ENCODE peak calls at places on chromosomes 5 and 9, in nine cellular contexts. K, C, Y, E, V, P, J, D and R are unnamed samples.

GRCh38 chr5:132498152-132498551 is 7.6 kb upstream of the IRF1 start:
- DNase-seq in K (peak; percentile 27), C (peak; percentile 60), Y (peak; percentile 38), E (no peak), V (peak; percentile 71), P (peak; percentile 59), J (peak; percentile 31), D (peak; percentile 60), R (no peak)

GRCh38 chr9:98368366-98369065 is 113.1 kb upstream of the TBC1D2 start:
- DNase-seq in K (no peak), C (no peak), Y (no peak), E (no peak), V (no peak), P (no peak), J (no peak), D (no peak), R (no peak)

GRCh38 chr9:64128572-64128971 is 1156.4 kb downstream of the FOXD4L5 start:
- DNase-seq in K (no peak), C (no peak), Y (no peak), E (no peak), V (no peak), P (peak; percentile 2), J (no peak), D (no peak), R (no peak)

GRCh38 chr5:95846554-95847260 is 24.2 kb upstream of the GLRX start:
- DNase-seq in K (peak; percentile 66), C (peak; percentile 59), Y (peak; percentile 71), E (peak; percentile 75), V (no peak), P (peak; percentile 76), J (peak; percentile 61), D (peak; percentile 74), R (peak; percentile 81)

GRCh38 chr9:81562221-81563019 is 126.9 kb downstream of the TLE1 start:
- DNase-seq in K (no peak), C (peak; percentile 46), Y (no peak), E (no peak), V (peak; percentile 77), P (peak; percentile 51), J (peak; percentile 29), D (peak; percentile 66), R (peak; percentile 62)

GRCh38 chr5:73625905-73626811 is at the start of gene ARHGEF28:
- DNase-seq in K (peak; percentile 68), C (peak; percentile 51), Y (peak; percentile 72), E (peak; percentile 79), V (peak; percentile 68), P (peak; percentile 77), J (peak; percentile 83), D (peak; percentile 85), R (peak; percentile 44)

GRCh38 chr9:121363586-121363961 is 6.5 kb downstream of the STOM start:
- DNase-seq in K (no peak), C (no peak), Y (no peak), E (no peak), V (no peak), P (no peak), J (no peak), D (no peak), R (no peak)

GRCh38 chr9:97954550-97954989 is 16.6 kb upstream of the HEMGN start:
- DNase-seq in K (peak; percentile 20), C (no peak), Y (peak; percentile 51), E (peak; percentile 48), V (no peak), P (peak; percentile 70), J (peak; percentile 68), D (peak; percentile 50), R (peak; percentile 53)

GRCh38 chr5:134086943-134087305 is 27.6 kb upstream of the TCF7 start:
- DNase-seq in K (no peak), C (no peak), Y (no peak), E (no peak), V (no peak), P (no peak), J (no peak), D (no peak), R (no peak)

GRCh38 chr5:15501057-15501791 is 1.2 kb downstream of the FBXL7 start:
- DNase-seq in K (peak; percentile 44), C (peak; percentile 64), Y (peak; percentile 67), E (peak; percentile 18), V (peak; percentile 75), P (peak; percentile 41), J (no peak), D (no peak), R (peak; percentile 73)

GRCh38 chr5:60638300-60638699 is 61.7 kb downstream of the DEPDC1B start:
- DNase-seq in K (no peak), C (no peak), Y (no peak), E (no peak), V (no peak), P (no peak), J (no peak), D (no peak), R (no peak)
- H3K27ac ChIP-seq in K (no peak overlapping the region), C (no peak overlapping the region), Y (no peak overlapping the region), E (no peak overlapping the region), V (no peak overlapping the region), P (no peak overlapping the region), J (no peak overlapping the region), D (no peak overlapping the region), R (no peak overlapping the region)

GRCh38 chr5:143094087-143094511 is 309.4 kb downstream of the NR3C1 start:
- DNase-seq in K (no peak), C (no peak), Y (peak; percentile 75), E (no peak), V (no peak), P (no peak), J (peak; percentile 5), D (no peak), R (no peak)
- TF ChIP-seq CTCF in K (no peak), C (no peak), Y (peak; percentile 39), E (no peak), V (no peak), P (no peak), J (no peak), D (no peak), R (no peak)

GRCh38 chr9:128361981-128362646 is 9.1 kb upstream of the URM1 start:
- DNase-seq in K (peak; percentile 87), C (peak; percentile 89), Y (peak; percentile 87), E (peak; percentile 84), V (peak; percentile 89), P (peak; percentile 82), J (peak; percentile 87), D (peak; percentile 85), R (peak; percentile 92)
- TF ChIP-seq POLR2A in K (peak; percentile 8), C (no peak), Y (no peak), E (no peak), V (no peak), P (no peak), J (no peak), D (no peak), R (no peak)

DNA sequence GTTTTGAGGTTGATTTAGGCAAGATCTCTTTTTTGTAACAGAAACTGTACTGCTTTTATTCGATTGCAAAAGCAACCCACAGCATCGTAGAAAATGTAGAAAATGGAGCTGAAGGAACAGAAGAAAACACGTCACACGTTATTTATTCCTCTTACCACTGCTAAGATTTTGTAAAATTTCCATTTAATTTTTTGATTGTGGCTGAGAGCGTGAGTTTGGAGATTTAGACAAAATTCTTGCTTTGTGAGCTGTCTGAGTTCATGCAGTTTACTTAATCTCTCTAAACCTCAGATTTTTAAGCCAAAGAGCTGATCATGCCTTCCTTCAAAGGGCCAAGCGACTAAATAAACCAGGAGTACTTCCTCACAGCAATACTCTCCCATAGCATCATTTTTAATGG is 24.8 kb downstream of the DPYSL3 start:
- DNase-seq in K (no peak), C (no peak), Y (no peak), E (no peak), V (no peak), P (no peak), J (no peak), D (no peak), R (no peak)
- H3K27ac ChIP-seq in K (no peak overlapping the region), C (peak overlapping the region; percentile 70), Y (no peak overlapping the region), E (peak overlapping the region; percentile 71), V (peak overlapping the region; percentile 88), P (no peak overlapping the region), J (peak overlapping the region; percentile 64), D (peak overlapping the region; percentile 14), R (no peak overlapping the region)

DNA sequence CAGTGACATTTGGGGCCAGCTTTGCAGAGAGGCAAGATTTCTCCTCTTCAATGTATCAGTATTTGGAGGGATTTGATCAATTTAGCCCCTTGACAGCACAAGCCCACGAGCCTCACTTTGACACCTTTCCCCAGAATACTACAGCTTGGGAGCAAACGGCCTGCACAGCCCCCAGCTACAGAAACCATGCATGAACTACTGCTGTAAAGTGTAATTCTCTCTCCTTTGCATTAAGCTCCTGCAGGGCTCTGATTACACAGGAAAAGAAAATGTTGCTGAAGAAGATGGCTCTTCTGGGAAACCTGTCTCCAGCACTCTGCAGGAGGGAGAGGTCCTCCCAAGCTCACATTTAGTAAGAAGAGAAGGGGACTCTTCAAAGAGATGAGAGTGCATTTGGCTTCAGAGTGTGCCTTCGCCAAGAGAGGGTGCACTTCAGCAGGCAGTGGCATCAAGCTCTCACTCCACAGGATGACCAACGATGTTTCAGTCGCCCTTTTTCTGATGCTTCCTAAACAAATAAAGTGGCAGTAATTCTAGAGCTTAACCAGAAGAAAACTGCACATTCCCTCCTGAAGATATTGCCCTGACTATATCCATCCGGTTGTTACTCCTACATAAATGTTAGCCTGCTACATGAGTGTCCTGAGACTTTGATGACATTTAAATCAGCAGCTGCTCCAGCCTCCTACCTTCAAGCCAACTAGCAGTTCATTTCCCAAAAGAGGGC is 272.1 kb downstream of the AUH start:
- DNase-seq in K (no peak), C (no peak), Y (no peak), E (peak; percentile 61), V (no peak), P (peak; percentile 59), J (peak; percentile 54), D (no peak), R (peak; percentile 51)
- TF ChIP-seq CTCF in K (peak; percentile 18), C (peak; percentile 53), Y (peak; percentile 54), E (peak; percentile 45), V (no peak), P (peak; percentile 59), J (no peak), D (peak; percentile 31), R (no peak)

DNA sequence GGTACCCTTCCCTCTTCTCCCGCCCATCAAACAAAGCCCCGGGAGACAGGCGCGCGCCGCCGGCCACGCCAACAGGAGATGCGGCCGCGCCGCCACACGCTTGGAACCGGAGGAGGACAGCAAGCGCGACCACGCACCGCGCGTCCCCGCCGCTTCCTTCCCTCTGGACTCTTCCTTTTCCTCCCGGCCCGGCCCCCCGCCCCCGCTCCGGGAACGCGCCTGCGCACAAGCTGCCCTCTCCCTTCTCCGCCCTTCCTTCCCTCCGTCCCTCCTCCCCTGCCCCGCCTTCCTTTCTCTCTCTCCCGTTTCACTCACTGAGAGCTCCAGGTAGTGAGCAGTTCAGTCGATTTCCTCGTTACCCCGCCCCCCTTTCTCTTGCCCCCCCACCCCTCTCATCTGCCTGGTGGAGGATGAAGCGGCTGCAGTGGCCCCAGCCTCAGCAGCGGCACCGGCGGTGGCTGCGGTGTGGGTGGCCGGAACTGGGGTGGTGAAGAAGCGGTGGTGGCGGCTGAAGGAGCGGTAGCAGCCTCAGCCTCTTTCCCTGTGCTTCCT is at the start of gene RASA1:
- DNase-seq in K (peak; percentile 94), C (peak; percentile 95), Y (peak; percentile 98), E (peak; percentile 96), V (peak; percentile 95), P (peak; percentile 94), J (peak; percentile 95), D (peak; percentile 92), R (peak; percentile 97)
- TF ChIP-seq POLR2A in K (peak; percentile 86), C (no peak), Y (peak; percentile 72), E (peak; percentile 89), V (no peak), P (peak; percentile 99), J (peak; percentile 56), D (peak; percentile 70), R (no peak)